ENCODE peak calls at places on chromosomes 6 and 20, in ten cellular contexts. Z is A549, X is stomach, Y is right atrium auricular region, T is HFFc6, L is lower leg skin, V is OCI-LY7, N is AG09309, W is IMR-90, A is GM20000. S is an unnamed sample.

GRCh38 chr20:62309947-62310756 is 7.4 kb downstream of the ADRM1 start:
- DNase-seq in Z (no peak), X (no peak), Y (no peak), T (no peak), L (no peak), V (no peak), N (no peak), W (no peak), A (no peak), S (no peak)

GRCh38 chr6:125748534-125749111 is 809 bp upstream of the HEY2 start:
- DNase-seq in Z (no peak), X (no peak), Y (no peak), T (no peak), L (no peak), V (no peak), N (no peak), W (peak; percentile 10), A (no peak), S (peak; percentile 20)

GRCh38 chr20:36035720-36036119 is 67.3 kb downstream of the CNBD2 start:
- DNase-seq in Z (no peak), X (no peak), Y (no peak), T (peak; percentile 16), L (no peak), V (no peak), N (no peak), W (no peak), A (no peak), S (no peak)

GRCh38 chr6:14228571-14228970 is 111.0 kb downstream of the CD83 start:
- DNase-seq in Z (no peak), X (no peak), Y (no peak), T (peak; percentile 60), L (no peak), V (peak; percentile 79), N (peak; percentile 16), W (peak; percentile 62), A (no peak), S (no peak)

GRCh38 chr6:158646023-158646888 is 1.7 kb upstream of the DYNLT1 start:
- DNase-seq in Z (no peak), X (peak; percentile 24), Y (peak; percentile 54), T (no peak), L (peak; percentile 68), V (no peak), N (no peak), W (no peak), A (no peak), S (no peak)

GRCh38 chr6:161526794-161527193 is 252.9 kb upstream of the AGPAT4 start:
- DNase-seq in Z (no peak), X (no peak), Y (no peak), T (no peak), L (no peak), V (no peak), N (no peak), W (no peak), A (no peak), S (no peak)

GRCh38 chr6:10407018-10407673 is 7.7 kb downstream of the TFAP2A start:
- DNase-seq in Z (no peak), X (no peak), Y (no peak), T (no peak), L (no peak), V (no peak), N (no peak), W (no peak), A (no peak), S (no peak)

GRCh38 chr6:139522471-139523220 is 148.2 kb upstream of the CITED2 start:
- DNase-seq in Z (no peak), X (no peak), Y (no peak), T (no peak), L (no peak), V (no peak), N (no peak), W (no peak), A (no peak), S (no peak)

GRCh38 chr6:31614075-31614619 is 887 bp upstream of the AIF1 start:
- DNase-seq in Z (no peak), X (no peak), Y (no peak), T (no peak), L (no peak), V (no peak), N (no peak), W (no peak), A (peak; percentile 77), S (no peak)

GRCh38 chr6:31619805-31620585 is 520 bp upstream of the PRRC2A start:
- DNase-seq in Z (peak; percentile 99), X (peak; percentile 97), Y (peak; percentile 98), T (peak; percentile 98), L (peak; percentile 99), V (peak; percentile 99), N (peak; percentile 98), W (peak; percentile 98), A (peak; percentile 84), S (peak; percentile 91)

GRCh38 chr6:31617010-31617409 is 2.0 kb downstream of the AIF1 start:
- DNase-seq in Z (no peak), X (no peak), Y (no peak), T (no peak), L (no peak), V (no peak), N (no peak), W (no peak), A (no peak), S (no peak)

GRCh38 chr6:31614674-31615578 is at the start of gene AIF1:
- DNase-seq in Z (no peak), X (no peak), Y (no peak), T (no peak), L (no peak), V (no peak), N (no peak), W (no peak), A (no peak), S (no peak)

DNA sequence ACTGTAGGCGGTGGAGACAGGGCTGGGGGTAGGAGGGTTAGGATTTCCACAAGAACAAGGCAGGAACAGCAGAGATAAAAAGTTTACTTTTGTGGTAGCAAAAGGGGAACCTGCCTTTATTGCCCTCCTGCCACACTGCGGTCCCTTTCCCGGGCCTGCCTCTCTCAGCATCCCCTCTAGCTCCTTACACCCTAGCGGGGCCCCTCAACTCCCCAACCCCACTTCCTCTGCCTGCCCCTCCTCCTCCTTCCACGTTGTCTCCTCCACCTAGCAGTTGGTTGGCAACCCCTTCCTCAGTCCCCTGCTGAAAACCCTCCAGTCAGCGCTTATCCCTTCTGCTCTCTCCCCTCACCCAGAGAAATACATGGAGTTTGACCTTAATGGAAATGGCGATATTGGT is 714 bp downstream of the AIF1 start:
- DNase-seq in Z (no peak), X (no peak), Y (no peak), T (no peak), L (no peak), V (peak; percentile 62), N (no peak), W (no peak), A (no peak), S (no peak)
- TF ChIP-seq CTCF in Z (no peak), X (no peak), Y (no peak), T (no peak), L (no peak), V (no peak), N (no peak), W (no peak), A (no peak), S (no peak)

GRCh38 chr20:12837646-12838045 is 171.1 kb upstream of the SPTLC3 start:
- DNase-seq in Z (no peak), X (no peak), Y (no peak), T (no peak), L (no peak), V (no peak), N (no peak), W (no peak), A (no peak), S (no peak)

GRCh38 chr20:12835999-12836398 is 172.8 kb upstream of the SPTLC3 start:
- DNase-seq in Z (no peak), X (no peak), Y (no peak), T (no peak), L (no peak), V (no peak), N (no peak), W (no peak), A (no peak), S (no peak)

GRCh38 chr20:12833861-12834260 is 174.9 kb upstream of the SPTLC3 start:
- DNase-seq in Z (no peak), X (no peak), Y (no peak), T (no peak), L (no peak), V (no peak), N (no peak), W (no peak), A (no peak), S (no peak)

DNA sequence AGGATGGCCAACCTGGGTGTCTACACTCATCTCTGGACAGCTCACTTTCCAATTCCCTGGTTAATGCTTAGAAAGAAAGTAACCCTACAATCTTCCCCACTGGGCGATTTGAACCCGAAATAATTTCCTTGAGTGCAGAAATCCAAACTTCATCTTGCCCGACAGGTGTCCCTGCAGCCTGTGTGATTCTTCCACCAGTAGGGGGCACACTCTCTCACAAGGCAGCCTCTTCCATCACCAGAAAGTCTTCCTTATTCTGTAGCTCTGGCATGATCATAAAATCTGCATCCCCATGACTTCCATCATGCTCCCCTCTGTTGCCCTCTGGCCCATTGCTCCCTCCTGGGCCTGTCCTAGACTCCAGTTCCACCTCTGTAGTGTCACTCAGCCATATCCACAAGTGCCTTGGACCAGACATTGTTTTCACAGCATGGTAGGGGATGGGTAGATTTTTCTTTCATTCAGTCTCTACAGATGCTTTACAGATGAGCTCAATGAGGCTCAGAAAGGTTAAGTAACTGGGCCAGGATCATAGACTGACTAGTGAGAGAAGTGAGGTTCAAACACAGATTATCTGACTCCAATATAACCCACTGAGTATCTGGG is 170.4 kb upstream of the SPTLC3 start:
- DNase-seq in Z (peak; percentile 26), X (no peak), Y (no peak), T (no peak), L (no peak), V (peak; percentile 8), N (no peak), W (no peak), A (no peak), S (no peak)
- TF ChIP-seq CTCF in Z (peak; percentile 38), X (no peak), Y (no peak), T (no peak), L (no peak), V (peak; percentile 72), N (no peak), W (no peak), A (peak; percentile 44), S (peak; percentile 40)

GRCh38 chr6:152204584-152204983 is 397.1 kb downstream of the ESR1 start:
- DNase-seq in Z (no peak), X (no peak), Y (no peak), T (no peak), L (no peak), V (no peak), N (no peak), W (no peak), A (no peak), S (no peak)

GRCh38 chr6:152207915-152208714 is 400.6 kb downstream of the ESR1 start:
- DNase-seq in Z (no peak), X (no peak), Y (no peak), T (no peak), L (no peak), V (no peak), N (no peak), W (no peak), A (no peak), S (no peak)

GRCh38 chr6:152201134-152201533 is 393.7 kb downstream of the ESR1 start:
- DNase-seq in Z (no peak), X (no peak), Y (no peak), T (no peak), L (no peak), V (no peak), N (no peak), W (no peak), A (no peak), S (no peak)

GRCh38 chr6:152209211-152209610 is 401.7 kb downstream of the ESR1 start:
- DNase-seq in Z (no peak), X (no peak), Y (no peak), T (no peak), L (no peak), V (no peak), N (no peak), W (no peak), A (no peak), S (no peak)

GRCh38 chr6:152206072-152206818 is 398.8 kb downstream of the ESR1 start:
- DNase-seq in Z (peak; percentile 28), X (peak; percentile 29), Y (no peak), T (peak; percentile 17), L (no peak), V (peak; percentile 32), N (no peak), W (peak; percentile 8), A (no peak), S (peak; percentile 8)
- TF ChIP-seq CTCF in Z (peak; percentile 35), X (no peak), Y (no peak), T (peak; percentile 83), L (no peak), V (peak; percentile 81), N (peak; percentile 51), W (peak; percentile 38), A (no peak), S (peak; percentile 49)

GRCh38 chr20:38172344-38172743 is 7.3 kb upstream of the TGM2 start:
- DNase-seq in Z (peak; percentile 56), X (no peak), Y (no peak), T (no peak), L (no peak), V (no peak), N (no peak), W (peak; percentile 59), A (no peak), S (no peak)
- TF ChIP-seq CTCF in Z (peak; percentile 34), X (no peak), Y (no peak), T (peak; percentile 64), L (no peak), V (peak; percentile 24), N (peak; percentile 33), W (peak; percentile 47), A (no peak), S (no peak)